ENCODE peak calls at places on chromosomes 13 and 19, in eight cellular contexts. P is GM12891, L is suprapubic skin, U is SK-N-SH, C is stomach, J is transverse colon, W is H1, T is Panc1. V is an unnamed sample.

GRCh38 chr13:110340812-110341444 is 33.8 kb downstream of the COL4A2 start:
- DNase-seq in P (no peak), L (no peak), U (no peak), C (peak; percentile 59), J (peak; percentile 76), W (no peak), T (no peak), V (peak; percentile 85)

GRCh38 chr13:29849071-29849541 is 1.3 kb downstream of the UBL3 start:
- DNase-seq in P (no peak), L (no peak), U (peak; percentile 38), C (no peak), J (peak; percentile 31), W (no peak), T (no peak), V (peak; percentile 78)

GRCh38 chr13:79932556-79932955 is 408.4 kb downstream of the SPRY2 start:
- DNase-seq in P (no peak), L (no peak), U (no peak), C (no peak), J (no peak), W (no peak), T (no peak), V (no peak)

GRCh38 chr13:98482476-98483444 is 94.1 kb downstream of the STK24 start:
- DNase-seq in P (no peak), L (no peak), U (no peak), C (peak; percentile 87), J (peak; percentile 71), W (no peak), T (peak; percentile 5), V (no peak)

GRCh38 chr19:13839938-13840750 is 36.8 kb upstream of the NANOS3 start:
- DNase-seq in P (no peak), L (peak; percentile 88), U (no peak), C (peak; percentile 75), J (peak; percentile 91), W (no peak), T (no peak), V (peak; percentile 92)

GRCh38 chr13:25682221-25682620 is 310.4 kb downstream of the ATP8A2 start:
- DNase-seq in P (no peak), L (no peak), U (no peak), C (no peak), J (no peak), W (no peak), T (no peak), V (no peak)

GRCh38 chr19:47100290-47100689 is 13.3 kb downstream of the ZC3H4 start:
- DNase-seq in P (no peak), L (no peak), U (no peak), C (no peak), J (no peak), W (no peak), T (no peak), V (peak; percentile 4)

GRCh38 chr13:21124853-21125252 is 51.5 kb downstream of the SKA3 start:
- DNase-seq in P (no peak), L (no peak), U (peak; percentile 67), C (no peak), J (no peak), W (no peak), T (no peak), V (no peak)

GRCh38 chr13:50617134-50617721 is 226.3 kb downstream of the DLEU7 start:
- DNase-seq in P (no peak), L (no peak), U (no peak), C (no peak), J (no peak), W (no peak), T (peak; percentile 56), V (no peak)

GRCh38 chr13:47310376-47310775 is 413.5 kb upstream of the HTR2A start:
- DNase-seq in P (no peak), L (no peak), U (no peak), C (no peak), J (no peak), W (no peak), T (no peak), V (no peak)

GRCh38 chr13:87128006-87128405 is 543.2 kb upstream of the SLITRK5 start:
- DNase-seq in P (no peak), L (no peak), U (no peak), C (no peak), J (no peak), W (no peak), T (no peak), V (no peak)

GRCh38 chr19:6460099-6460884 is 700 bp upstream of the SLC25A23 start:
- DNase-seq in P (peak; percentile 94), L (peak; percentile 98), U (peak; percentile 99), C (peak; percentile 97), J (peak; percentile 98), W (peak; percentile 95), T (peak; percentile 72), V (peak; percentile 98)

GRCh38 chr19:6455924-6456323 is 3.7 kb downstream of the SLC25A23 start:
- DNase-seq in P (no peak), L (no peak), U (no peak), C (no peak), J (no peak), W (no peak), T (no peak), V (no peak)

GRCh38 chr19:6457958-6458694 is 1.5 kb downstream of the SLC25A23 start:
- DNase-seq in P (no peak), L (no peak), U (no peak), C (no peak), J (no peak), W (no peak), T (no peak), V (no peak)

GRCh38 chr19:6458695-6459355 is 767 bp downstream of the SLC25A23 start:
- DNase-seq in P (no peak), L (no peak), U (no peak), C (peak; percentile 53), J (peak; percentile 62), W (no peak), T (no peak), V (no peak)

DNA sequence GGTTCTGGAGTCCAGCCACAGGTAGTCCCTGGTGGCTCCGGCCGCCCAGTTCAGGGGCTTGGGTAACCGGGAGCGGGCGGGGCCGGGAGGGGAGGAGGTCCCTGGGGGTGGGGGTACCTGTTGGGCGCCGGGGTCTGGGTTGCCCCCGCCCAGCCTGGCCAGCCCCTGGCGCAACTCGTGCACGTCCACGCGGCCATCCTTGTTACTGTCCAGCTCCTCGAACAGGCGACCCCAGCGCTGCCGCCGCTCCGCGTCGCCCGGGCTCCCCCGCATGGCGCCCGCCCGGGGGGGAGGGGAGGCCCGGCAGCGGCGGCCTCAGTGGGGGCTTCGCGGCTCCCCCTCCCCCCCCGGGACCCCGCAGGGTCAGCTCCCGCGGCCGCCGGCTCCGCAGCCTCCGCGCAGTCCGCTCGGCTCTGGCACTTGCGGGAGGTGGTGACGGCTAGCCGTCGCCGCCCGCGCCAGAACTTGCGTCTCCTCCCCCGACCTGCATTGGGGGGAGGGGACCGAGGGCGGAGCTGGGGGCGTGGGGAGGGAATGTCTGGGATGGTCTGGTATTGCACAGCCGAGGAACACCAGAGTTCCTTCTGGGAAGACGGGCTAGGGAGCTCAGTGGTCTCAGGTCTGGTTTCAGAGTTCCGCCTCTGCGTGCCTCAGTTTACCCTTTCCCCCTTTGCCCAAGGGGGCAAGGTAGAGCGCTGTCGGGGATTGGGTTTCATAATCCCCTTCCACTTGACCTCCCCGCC is at the start of gene SLC25A23:
- DNase-seq in P (peak; percentile 93), L (no peak), U (peak; percentile 97), C (peak; percentile 74), J (peak; percentile 83), W (peak; percentile 82), T (peak; percentile 17), V (peak; percentile 86)
- TF ChIP-seq POLR2AphosphoS5 in P (no peak), L (no peak), U (no peak), C (no peak), J (no peak), W (no peak), T (no peak), V (no peak)

GRCh38 chr13:53351040-53351439 is 322.4 kb downstream of the OLFM4 start:
- DNase-seq in P (no peak), L (no peak), U (no peak), C (no peak), J (no peak), W (no peak), T (no peak), V (no peak)
- TF ChIP-seq POLR2AphosphoS5 in P (no peak), L (no peak), U (no peak), C (no peak), J (no peak), W (no peak), T (no peak), V (no peak)

DNA sequence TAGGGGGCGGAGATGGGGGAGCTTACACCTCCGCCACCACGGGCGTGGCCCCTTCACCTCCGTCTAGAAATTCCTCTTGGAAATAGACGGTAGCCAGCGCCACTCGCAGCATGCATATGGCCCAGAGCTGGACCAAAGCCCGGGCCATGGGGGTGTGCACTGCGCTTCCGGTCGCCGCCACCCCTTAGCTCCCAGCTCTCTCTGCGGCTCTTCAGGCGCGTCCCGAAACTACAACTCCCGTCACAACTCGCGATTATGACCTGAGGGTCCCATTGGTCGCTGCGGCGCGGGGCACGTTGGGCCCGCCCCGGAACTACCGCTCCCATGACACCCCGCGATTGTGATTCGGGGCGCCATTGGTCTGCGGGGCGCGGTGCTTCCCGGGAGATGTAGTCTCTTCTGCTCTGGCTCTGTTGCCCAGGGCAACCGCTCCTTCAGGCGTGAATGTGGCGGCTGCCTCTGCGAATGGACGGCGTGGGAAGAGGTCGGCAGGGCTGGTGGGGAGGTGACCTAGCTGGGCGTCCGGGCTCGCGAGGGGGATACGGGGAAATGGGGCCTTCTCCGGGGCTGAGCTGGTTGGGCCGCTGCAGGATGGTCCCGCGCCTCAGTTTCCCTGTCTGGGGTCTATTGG is at the start of the genes C19orf44 and CALR3:
- DNase-seq in P (peak; percentile 92), L (peak; percentile 99), U (peak; percentile 96), C (peak; percentile 99), J (peak; percentile 99), W (peak; percentile 94), T (peak; percentile 89), V (peak; percentile 98)
- TF ChIP-seq POLR2AphosphoS5 in P (peak; percentile 67), L (no peak), U (peak; percentile 68), C (peak; percentile 94), J (no peak), W (peak; percentile 78), T (peak; percentile 74), V (peak; percentile 95)

DNA sequence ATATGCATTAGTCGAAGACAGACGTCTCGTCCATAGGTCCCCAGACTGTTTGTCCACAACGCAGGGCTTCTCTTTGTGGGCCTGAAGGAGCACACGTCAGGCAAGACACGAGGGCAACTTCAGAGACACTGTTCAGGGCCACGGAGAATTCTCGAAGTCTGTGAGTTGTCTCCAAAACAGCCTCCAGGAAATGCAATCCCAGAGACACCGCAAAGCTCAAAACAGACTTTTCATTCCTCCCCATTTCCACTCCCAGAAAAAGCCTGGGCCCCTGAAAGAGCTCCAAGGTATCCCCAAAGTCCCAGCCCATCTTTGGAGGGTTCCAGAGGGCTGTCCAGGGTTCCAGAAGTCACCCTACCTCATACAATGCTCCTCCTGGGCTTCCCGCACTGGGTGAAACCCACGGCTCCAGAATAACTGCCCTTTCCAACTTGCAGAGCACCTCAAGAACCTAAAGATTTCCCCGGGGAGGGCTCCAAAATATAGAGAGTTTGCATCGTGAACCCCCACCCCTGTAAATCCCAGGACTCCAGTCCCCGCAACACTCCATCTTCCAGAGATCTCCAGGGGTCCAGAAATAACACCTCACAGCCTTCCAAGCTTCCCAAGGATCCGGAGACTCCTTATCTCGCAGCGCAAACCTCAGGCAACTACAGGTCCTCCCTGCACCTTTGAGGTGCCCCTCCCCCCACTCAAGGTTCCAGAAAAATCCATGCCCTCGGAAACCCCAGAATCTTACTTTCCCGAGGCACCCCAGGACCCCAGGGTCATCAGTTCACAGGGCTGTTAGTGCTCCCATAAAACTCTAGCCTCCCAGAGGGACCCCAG is 690 bp upstream of the FTL start:
- DNase-seq in P (no peak), L (no peak), U (no peak), C (peak; percentile 56), J (peak; percentile 47), W (peak; percentile 78), T (no peak), V (no peak)
- TF ChIP-seq POLR2AphosphoS5 in P (peak; percentile 0), L (no peak), U (no peak), C (no peak), J (no peak), W (no peak), T (no peak), V (no peak)